ENCODE peak calls at places on chromosome 7, in six cellular contexts. F is mucosa of descending colon, S is kidney epithelial cell, L is left ventricle myocardium inferior, Y is brain microvascular endothelial cell, C is right lobe of liver. I is an unnamed sample.

GRCh38 chr7:81457858-81458522 is 311.9 kb downstream of the HGF start:
- DNase-seq in F (no peak), S (no peak), L (no peak), Y (no peak), C (no peak), I (no peak)

GRCh38 chr7:96093435-96093834 is 228.5 kb downstream of the SLC25A13 start:
- DNase-seq in F (no peak), S (peak; percentile 56), L (no peak), Y (peak; percentile 73), C (no peak), I (peak; percentile 31)

GRCh38 chr7:99558306-99559275 is at the start of gene ZNF655:
- DNase-seq in F (peak; percentile 90), S (peak; percentile 44), L (peak; percentile 91), Y (peak; percentile 88), C (peak; percentile 85), I (peak; percentile 58)

GRCh38 chr7:4794591-4795350 is 19.3 kb downstream of the AP5Z1 start:
- DNase-seq in F (no peak), S (no peak), L (no peak), Y (peak; percentile 51), C (no peak), I (no peak)

GRCh38 chr7:22859676-22860290 is 37.1 kb upstream of the TOMM7 start:
- DNase-seq in F (no peak), S (no peak), L (no peak), Y (peak; percentile 42), C (no peak), I (peak; percentile 80)

GRCh38 chr7:109449760-109450159 is 880.1 kb downstream of the DNAJB9 start:
- DNase-seq in F (no peak), S (no peak), L (no peak), Y (no peak), C (no peak), I (no peak)

GRCh38 chr7:117808273-117808868 is 64.9 kb downstream of the CTTNBP2 start:
- DNase-seq in F (peak; percentile 10), S (no peak), L (peak; percentile 29), Y (no peak), C (peak; percentile 54), I (no peak)

GRCh38 chr7:13850185-13850752 is 139.2 kb downstream of the ETV1 start:
- DNase-seq in F (peak; percentile 41), S (peak; percentile 94), L (no peak), Y (peak; percentile 94), C (no peak), I (peak; percentile 96)

GRCh38 chr7:136870799-136871487 is 2.5 kb downstream of the CHRM2 start:
- DNase-seq in F (no peak), S (no peak), L (peak; percentile 23), Y (no peak), C (peak; percentile 21), I (no peak)

GRCh38 chr7:99525713-99526440 is 21.4 kb downstream of the ZKSCAN5 start:
- DNase-seq in F (peak; percentile 32), S (no peak), L (no peak), Y (peak; percentile 4), C (no peak), I (no peak)

GRCh38 chr7:47576909-47577255 is 5.0 kb downstream of the TNS3 start:
- DNase-seq in F (no peak), S (no peak), L (no peak), Y (no peak), C (no peak), I (no peak)

GRCh38 chr7:4806983-4807625 is 31.7 kb downstream of the AP5Z1 start:
- DNase-seq in F (no peak), S (no peak), L (no peak), Y (no peak), C (no peak), I (no peak)

GRCh38 chr7:155093586-155093985 is 23.5 kb downstream of the HTR5A start:
- DNase-seq in F (no peak), S (no peak), L (no peak), Y (no peak), C (no peak), I (no peak)

GRCh38 chr7:127250312-127251047 is 2.3 kb downstream of the GRM8 start:
- DNase-seq in F (no peak), S (no peak), L (no peak), Y (no peak), C (no peak), I (no peak)

GRCh38 chr7:50534690-50535290 is 30.4 kb downstream of the DDC start:
- DNase-seq in F (no peak), S (peak; percentile 99), L (no peak), Y (peak; percentile 98), C (no peak), I (peak; percentile 89)

GRCh38 chr7:12648704-12649261 is 38.6 kb upstream of the ARL4A start:
- DNase-seq in F (no peak), S (no peak), L (no peak), Y (no peak), C (no peak), I (no peak)

GRCh38 chr7:115208710-115209540 is 287.0 kb downstream of the MDFIC start:
- DNase-seq in F (no peak), S (no peak), L (no peak), Y (no peak), C (no peak), I (no peak)

GRCh38 chr7:157088136-157088535 is 50.6 kb upstream of the UBE3C start:
- DNase-seq in F (no peak), S (no peak), L (no peak), Y (no peak), C (no peak), I (no peak)

GRCh38 chr7:41975854-41976253 is 261.2 kb downstream of the GLI3 start:
- DNase-seq in F (no peak), S (no peak), L (no peak), Y (no peak), C (no peak), I (no peak)

GRCh38 chr7:98358706-98359105 is 42.2 kb downstream of the BAIAP2L1 start:
- DNase-seq in F (no peak), S (no peak), L (no peak), Y (no peak), C (no peak), I (no peak)

GRCh38 chr7:98359395-98359794 is 41.5 kb downstream of the BAIAP2L1 start:
- DNase-seq in F (no peak), S (no peak), L (no peak), Y (no peak), C (no peak), I (no peak)

GRCh38 chr7:98362517-98362916 is 38.4 kb downstream of the BAIAP2L1 start:
- DNase-seq in F (no peak), S (no peak), L (no peak), Y (no peak), C (no peak), I (no peak)

GRCh38 chr7:98357751-98358161 is 43.1 kb downstream of the BAIAP2L1 start:
- DNase-seq in F (peak; percentile 34), S (no peak), L (no peak), Y (peak; percentile 49), C (peak; percentile 65), I (no peak)

DNA sequence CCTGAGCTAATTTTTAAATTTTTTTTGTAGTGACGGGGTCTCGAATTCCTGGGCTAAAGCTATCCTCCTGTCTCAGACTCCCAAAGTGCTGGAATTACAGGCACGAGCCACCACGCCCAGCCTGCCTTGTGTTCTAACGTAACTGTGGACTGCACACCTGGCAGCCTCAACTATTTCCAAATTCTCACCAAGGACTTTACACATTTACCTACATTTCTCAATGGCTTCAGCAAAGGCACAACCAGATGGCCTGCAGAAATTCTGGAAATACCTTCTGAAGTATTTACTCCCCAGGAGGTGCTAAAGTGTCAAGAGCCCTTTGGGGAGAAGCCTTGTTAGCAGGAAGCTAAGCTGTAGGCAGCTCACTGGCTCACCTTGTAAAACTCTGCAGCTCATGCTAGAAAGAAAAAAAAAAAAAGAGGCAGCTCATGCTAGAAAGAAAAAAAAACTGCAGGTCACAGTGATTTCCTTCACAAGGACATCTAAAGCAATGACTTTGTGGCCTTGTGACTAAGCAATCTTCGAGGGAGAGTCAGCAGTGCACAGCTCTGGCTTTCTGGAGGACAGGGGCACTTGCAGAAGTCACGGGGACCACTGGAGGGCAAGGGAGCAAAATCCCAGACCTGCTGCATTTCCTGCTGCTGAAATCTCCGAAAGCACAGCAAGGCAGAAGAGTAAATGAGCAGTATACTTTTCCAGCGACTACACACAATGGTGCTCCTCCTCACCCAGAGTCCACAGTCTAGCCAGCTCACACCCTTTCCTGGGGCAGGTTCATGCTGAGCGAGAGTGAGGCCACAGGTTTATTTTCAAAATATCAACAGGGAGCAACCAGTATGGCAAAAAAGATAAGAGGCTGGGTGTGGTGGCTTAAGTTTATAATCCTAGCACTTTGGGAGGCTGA is 40.4 kb downstream of the BAIAP2L1 start:
- DNase-seq in F (peak; percentile 78), S (no peak), L (no peak), Y (no peak), C (no peak), I (no peak)
- TF ChIP-seq CTCF in F (no peak), S (no peak), L (no peak), Y (no peak), C (no peak), I (peak; percentile 16)

GRCh38 chr7:35695987-35696386 is 1.1 kb upstream of the HERPUD2 start:
- DNase-seq in F (no peak), S (no peak), L (no peak), Y (no peak), C (no peak), I (no peak)

GRCh38 chr7:35695628-35695888 is 623 bp upstream of the HERPUD2 start:
- DNase-seq in F (no peak), S (no peak), L (no peak), Y (no peak), C (no peak), I (no peak)

GRCh38 chr7:35694161-35694783 is 663 bp downstream of the HERPUD2 start:
- DNase-seq in F (peak; percentile 36), S (no peak), L (no peak), Y (peak; percentile 17), C (no peak), I (no peak)

GRCh38 chr7:35694784-35695627 is at the start of gene HERPUD2:
- DNase-seq in F (peak; percentile 97), S (peak; percentile 53), L (peak; percentile 94), Y (peak; percentile 82), C (peak; percentile 97), I (peak; percentile 72)

GRCh38 chr7:35691827-35692307 is 3.1 kb downstream of the HERPUD2 start:
- DNase-seq in F (peak; percentile 32), S (no peak), L (no peak), Y (no peak), C (no peak), I (no peak)
- H3K4me3 ChIP-seq in F (no peak overlapping the region), S (no peak overlapping the region), L (peak overlapping the region; percentile 92), Y (no peak overlapping the region), C (peak overlapping the region; percentile 0), I (peak overlapping the region; percentile 33)

GRCh38 chr7:129949292-129950133 is 3.2 kb downstream of the UBE2H start:
- DNase-seq in F (peak; percentile 47), S (peak; percentile 92), L (no peak), Y (peak; percentile 60), C (no peak), I (peak; percentile 95)

GRCh38 chr7:129952653-129953560 is at the start of gene UBE2H:
- DNase-seq in F (peak; percentile 95), S (no peak), L (peak; percentile 92), Y (peak; percentile 80), C (peak; percentile 93), I (peak; percentile 63)

GRCh38 chr7:129952164-129952652 is 552 bp downstream of the UBE2H start:
- DNase-seq in F (peak; percentile 71), S (no peak), L (peak; percentile 44), Y (no peak), C (peak; percentile 60), I (no peak)

GRCh38 chr7:129950191-129950940 is 2.4 kb downstream of the UBE2H start:
- DNase-seq in F (no peak), S (no peak), L (no peak), Y (peak; percentile 21), C (no peak), I (no peak)

GRCh38 chr7:129951076-129952011 is 1.4 kb downstream of the UBE2H start:
- DNase-seq in F (peak; percentile 61), S (no peak), L (no peak), Y (peak; percentile 11), C (no peak), I (no peak)
- TF ChIP-seq CTCF in F (no peak), S (no peak), L (no peak), Y (no peak), C (no peak), I (no peak)

GRCh38 chr7:2706685-2707126 is 18.7 kb downstream of the AMZ1 start:
- DNase-seq in F (no peak), S (no peak), L (no peak), Y (no peak), C (no peak), I (no peak)
- H3K4me3 ChIP-seq in F (no peak overlapping the region), S (no peak overlapping the region), L (no peak overlapping the region), Y (no peak overlapping the region), C (no peak overlapping the region), I (no peak overlapping the region)